ENCODE peak calls at places on chromosomes 1 and 21, in five cellular contexts. R is Panc1, C is amygdala, P is endothelial cell of umbilical vein, G is left ventricle myocardium inferior. B is an unnamed sample.

GRCh38 chr1:213417846-213418245 is 366.8 kb downstream of the RPS6KC1 start:
- DNase-seq in P (no peak), G (no peak), C (no peak), R (no peak), B (no peak)

GRCh38 chr1:36883315-36883949 is 150.9 kb downstream of the GRIK3 start:
- DNase-seq in R (no peak), C (no peak), G (no peak), P (no peak), B (no peak)

GRCh38 chr1:202105571-202106339 is 17.0 kb upstream of the GPR37L1 start:
- DNase-seq in C (no peak), P (no peak), R (no peak), G (no peak), B (no peak)

GRCh38 chr1:182974792-182975191 is 21.8 kb upstream of the SHCBP1L start:
- DNase-seq in R (no peak), P (no peak), G (no peak), C (no peak), B (no peak)

GRCh38 chr21:42040411-42041180 is 30.4 kb upstream of the ZBTB21 start:
- DNase-seq in R (peak; percentile 47), G (no peak), P (peak; percentile 22), C (no peak), B (no peak)

GRCh38 chr21:28754127-28754611 is 238.5 kb downstream of the LTN1 start:
- DNase-seq in G (peak; percentile 46), P (no peak), R (no peak), C (no peak), B (no peak)

GRCh38 chr1:8989821-8990220 is 36.4 kb downstream of the SLC2A7 start:
- DNase-seq in P (no peak), G (no peak), C (no peak), R (no peak), B (no peak)

GRCh38 chr1:27413004-27413403 is 20.6 kb downstream of the GPR3 start:
- DNase-seq in P (no peak), C (no peak), G (no peak), R (no peak), B (no peak)

GRCh38 chr21:17731554-17731953 is 87.6 kb downstream of the C21orf91 start:
- DNase-seq in R (no peak), P (no peak), C (no peak), G (no peak), B (no peak)

GRCh38 chr1:53043271-53043670 is 18.7 kb upstream of the PODN start:
- DNase-seq in P (no peak), R (no peak), G (no peak), C (no peak), B (no peak)

GRCh38 chr1:13701274-13701650 is 1.3 kb downstream of the PRDM2 start:
- DNase-seq in P (no peak), G (no peak), R (no peak), C (no peak), B (no peak)

GRCh38 chr1:38340409-38340808 is 293.8 kb upstream of the POU3F1 start:
- DNase-seq in C (no peak), P (no peak), G (no peak), R (no peak), B (no peak)

GRCh38 chr21:15446193-15446592 is 283.6 kb upstream of the USP25 start:
- DNase-seq in P (no peak), R (no peak), G (no peak), C (no peak), B (no peak)

GRCh38 chr1:12309783-12310742 is 80.2 kb downstream of the VPS13D start:
- DNase-seq in P (peak; percentile 33), G (no peak), R (no peak), C (no peak), B (no peak)

GRCh38 chr1:66598670-66599069 is 64.7 kb downstream of the SGIP1 start:
- DNase-seq in C (no peak), P (peak; percentile 49), G (no peak), R (no peak), B (no peak)

GRCh38 chr1:187513190-187513589 is 684.4 kb downstream of the PLA2G4A start:
- DNase-seq in C (no peak), P (no peak), R (no peak), G (no peak), B (no peak)

GRCh38 chr21:45379901-45380330 is 25.0 kb upstream of the COL18A1 start:
- DNase-seq in P (no peak), G (peak; percentile 10), R (no peak), C (no peak), B (no peak)

GRCh38 chr21:20728691-20729090 is 269.5 kb upstream of the NCAM2 start:
- DNase-seq in R (no peak), P (no peak), C (no peak), G (no peak), B (no peak)

GRCh38 chr1:89755593-89755992 is 65.2 kb upstream of the LRRC8D start:
- DNase-seq in R (no peak), C (no peak), G (no peak), P (no peak), B (no peak)

GRCh38 chr1:173329747-173330146 is 122.6 kb upstream of the TNFSF4 start:
- DNase-seq in P (no peak), C (no peak), R (no peak), G (no peak), B (no peak)

GRCh38 chr1:235366286-235366685 is 941 bp upstream of the TBCE start:
- DNase-seq in G (no peak), C (no peak), P (no peak), R (no peak), B (no peak)

GRCh38 chr1:37169743-37170275 is 135.5 kb upstream of the GRIK3 start:
- DNase-seq in P (no peak), G (no peak), R (no peak), C (no peak), B (no peak)

GRCh38 chr1:66925944-66926343 is 1.2 kb downstream of the MIER1 start:
- DNase-seq in G (no peak), P (no peak), C (no peak), R (no peak), B (no peak)

GRCh38 chr1:153962088-153963029 is 978 bp downstream of the SLC39A1 start:
- DNase-seq in R (no peak), G (no peak), P (peak; percentile 48), C (no peak), B (no peak)

GRCh38 chr1:177274687-177275211 is 104.0 kb downstream of the BRINP2 start:
- DNase-seq in P (peak; percentile 16), R (no peak), G (peak; percentile 42), C (no peak), B (no peak)

GRCh38 chr1:958823-959729 is at the start of gene NOC2L:
- DNase-seq in P (peak; percentile 82), C (peak; percentile 85), R (no peak), G (peak; percentile 94), B (peak; percentile 87)

GRCh38 chr21:37804001-37804400 is 112.3 kb downstream of the KCNJ6 start:
- DNase-seq in G (no peak), C (no peak), P (no peak), R (no peak), B (no peak)